ENCODE peak calls at places on chromosomes 16 and 17, in nine cellular contexts. A is activated T-cell treated with anti-CD3 and anti-CD28 coated beads, Interleukin-2, amount 50 U/mL, for 4 hours; T is CD8-positive, alpha-beta memory T cell; Q is HL-60; D is amniotic stem cell; R is nucleus accumbens; E is renal cortical epithelial cell; Z is GM04503; K is spleen. I is an unnamed sample.

GRCh38 chr17:1561420-1562177 is 993 bp downstream of the PITPNA start:
- DNase-seq in A (peak), T (peak), Q (no peak), D (no peak), R (no peak), E (no peak), Z (no peak), K (peak), I (peak)

GRCh38 chr16:28001642-28002041 is 61.9 kb downstream of the GSG1L start:
- DNase-seq in A (no peak), T (no peak), Q (no peak), D (no peak), R (no peak), E (no peak), Z (no peak), K (peak), I (no peak)

GRCh38 chr16:48561960-48562393 is 48.0 kb downstream of the N4BP1 start:
- DNase-seq in A (no peak), T (no peak), Q (no peak), D (no peak), R (no peak), E (peak), Z (no peak), K (no peak), I (no peak)

GRCh38 chr17:48113201-48113676 is 5.7 kb downstream of the SNX11 start:
- DNase-seq in A (peak), T (peak), Q (peak), D (no peak), R (no peak), E (no peak), Z (no peak), K (peak), I (peak)

GRCh38 chr16:65728172-65728571 is 606.3 kb upstream of the CDH11 start:
- DNase-seq in A (no peak), T (no peak), Q (no peak), D (no peak), R (no peak), E (no peak), Z (no peak), K (no peak), I (no peak)

GRCh38 chr17:17051791-17052461 is 9.7 kb downstream of the MPRIP start:
- DNase-seq in A (no peak), T (no peak), Q (peak), D (no peak), R (no peak), E (peak), Z (no peak), K (peak), I (no peak)

GRCh38 chr16:12802661-12803060 is 1.0 kb downstream of the CPPED1 start:
- DNase-seq in A (no peak), T (no peak), Q (no peak), D (no peak), R (no peak), E (peak), Z (no peak), K (no peak), I (no peak)

GRCh38 chr17:45976391-45976754 is 22.7 kb upstream of the STH start:
- DNase-seq in A (no peak), T (no peak), Q (no peak), D (no peak), R (no peak), E (no peak), Z (no peak), K (no peak), I (no peak)

GRCh38 chr16:23832882-23833281 is 2.9 kb upstream of the PRKCB start:
- DNase-seq in A (no peak), T (no peak), Q (no peak), D (no peak), R (no peak), E (no peak), Z (no peak), K (no peak), I (no peak)

GRCh38 chr17:18916816-18917496 is 35.0 kb upstream of the SLC5A10 start:
- DNase-seq in A (no peak), T (no peak), Q (no peak), D (no peak), R (no peak), E (no peak), Z (peak), K (no peak), I (no peak)

GRCh38 chr17:39903158-39903884 is 15.1 kb downstream of the GSDMB start:
- DNase-seq in A (no peak), T (no peak), Q (no peak), D (no peak), R (no peak), E (no peak), Z (no peak), K (no peak), I (peak)

GRCh38 chr17:40354191-40355122 is 10.1 kb downstream of the GJD3 start:
- DNase-seq in A (no peak), T (no peak), Q (no peak), D (no peak), R (no peak), E (no peak), Z (no peak), K (peak), I (no peak)

GRCh38 chr17:66087073-66087472 is 104.9 kb downstream of the CEP112 start:
- DNase-seq in A (no peak), T (no peak), Q (no peak), D (no peak), R (no peak), E (no peak), Z (peak), K (no peak), I (no peak)

GRCh38 chr17:46943511-46944393 is 20.8 kb downstream of the GOSR2 start:
- DNase-seq in A (no peak), T (no peak), Q (no peak), D (no peak), R (peak), E (peak), Z (peak), K (no peak), I (no peak)

GRCh38 chr16:85995591-85996461 is 96.9 kb downstream of the IRF8 start:
- DNase-seq in A (no peak), T (no peak), Q (no peak), D (no peak), R (no peak), E (no peak), Z (no peak), K (no peak), I (no peak)

GRCh38 chr16:74695450-74696422 is 4.9 kb downstream of the MLKL start:
- DNase-seq in A (peak), T (peak), Q (peak), D (peak), R (peak), E (peak), Z (peak), K (peak), I (peak)

GRCh38 chr16:86668136-86668535 is 89.8 kb downstream of the FOXL1 start:
- DNase-seq in A (no peak), T (no peak), Q (no peak), D (no peak), R (no peak), E (no peak), Z (peak), K (no peak), I (no peak)

GRCh38 chr17:79410681-79411080 is 200.2 kb downstream of the RBFOX3 start:
- DNase-seq in A (no peak), T (no peak), Q (no peak), D (no peak), R (no peak), E (no peak), Z (no peak), K (no peak), I (no peak)

GRCh38 chr16:66678314-66678713 is 18.2 kb downstream of the CMTM4 start:
- DNase-seq in A (no peak), T (no peak), Q (no peak), D (no peak), R (no peak), E (no peak), Z (no peak), K (no peak), I (no peak)

GRCh38 chr17:49715717-49716279 is 8.0 kb upstream of the SLC35B1 start:
- DNase-seq in A (peak), T (peak), Q (no peak), D (no peak), R (no peak), E (no peak), Z (no peak), K (no peak), I (peak)

GRCh38 chr17:49525831-49526741 is 31.0 kb downstream of the NGFR start:
- DNase-seq in A (no peak), T (no peak), Q (no peak), D (no peak), R (no peak), E (no peak), Z (no peak), K (peak), I (no peak)

GRCh38 chr16:4370570-4371480 is 823 bp upstream of the VASN start:
- DNase-seq in A (no peak), T (no peak), Q (no peak), D (no peak), R (peak), E (peak), Z (no peak), K (peak), I (no peak)

GRCh38 chr17:9647014-9647413 is 1.7 kb downstream of the USP43 start:
- DNase-seq in A (no peak), T (no peak), Q (no peak), D (no peak), R (no peak), E (peak), Z (no peak), K (no peak), I (no peak)

GRCh38 chr16:89322381-89323119 is 105.0 kb downstream of the ZNF778 start:
- DNase-seq in A (no peak), T (no peak), Q (peak), D (no peak), R (no peak), E (no peak), Z (peak), K (peak), I (no peak)

GRCh38 chr16:71428385-71428784 is 13.5 kb downstream of the TLE7 start:
- DNase-seq in A (no peak), T (no peak), Q (no peak), D (no peak), R (no peak), E (no peak), Z (no peak), K (no peak), I (no peak)

GRCh38 chr16:58123896-58124600 is 5.1 kb downstream of the CFAP20 start:
- DNase-seq in A (no peak), T (no peak), Q (no peak), D (no peak), R (no peak), E (no peak), Z (no peak), K (no peak), I (no peak)

GRCh38 chr17:80871341-80871740 is 120.3 kb upstream of the CHMP6 start:
- DNase-seq in A (no peak), T (no peak), Q (no peak), D (no peak), R (no peak), E (no peak), Z (no peak), K (peak), I (peak)

I was measured in activated CD4-positive, alpha-beta memory T cell treated with anti-CD3 and anti-CD28 coated beads, Interleukin-2, amount 10 ng/mL, durations not matched to agents 7 days and 5 days.